ENCODE peak calls at places on chromosome 19, in nine cellular contexts. R, G, W, Y, H, M, J, T and C are unnamed samples.

GRCh38 chr19:38068851-38069250 is 155.2 kb downstream of the DPF1 start:
- DNase-seq in R (no peak), G (no peak), W (no peak), Y (no peak), H (no peak), M (no peak), J (no peak), T (no peak), C (no peak)

GRCh38 chr19:50167314-50167721 is 4.2 kb upstream of the IZUMO2 start:
- DNase-seq in R (no peak), G (peak; percentile 56), W (no peak), Y (no peak), H (peak; percentile 30), M (no peak), J (peak; percentile 70), T (no peak), C (no peak)

GRCh38 chr19:21767065-21767800 is at the start of gene ZNF100:
- DNase-seq in R (peak; percentile 90), G (peak; percentile 96), W (peak; percentile 87), Y (peak; percentile 91), H (peak; percentile 94), M (peak; percentile 97), J (peak; percentile 93), T (peak; percentile 96), C (peak; percentile 38)

GRCh38 chr19:37077929-37078716 is at the start of gene ZNF420:
- DNase-seq in R (peak; percentile 95), G (peak; percentile 98), W (peak; percentile 83), Y (peak; percentile 91), H (peak; percentile 94), M (peak; percentile 98), J (peak; percentile 94), T (peak; percentile 94), C (peak; percentile 91)

GRCh38 chr19:11978492-11979100 is 13.8 kb downstream of the ZNF763 start:
- DNase-seq in R (no peak), G (no peak), W (no peak), Y (no peak), H (no peak), M (no peak), J (no peak), T (no peak), C (no peak)

GRCh38 chr19:21202865-21203494 is 61.1 kb downstream of the ZNF431 start:
- DNase-seq in R (peak; percentile 14), G (no peak), W (no peak), Y (peak; percentile 61), H (no peak), M (no peak), J (peak; percentile 20), T (peak; percentile 72), C (peak; percentile 21)

GRCh38 chr19:29962777-29963176 is 20.7 kb downstream of the URI1 start:
- DNase-seq in R (no peak), G (no peak), W (no peak), Y (no peak), H (no peak), M (no peak), J (no peak), T (no peak), C (no peak)

GRCh38 chr19:11304936-11305335 is 9.0 kb downstream of the TSPAN16 start:
- DNase-seq in R (no peak), G (no peak), W (no peak), Y (no peak), H (no peak), M (no peak), J (no peak), T (no peak), C (no peak)

GRCh38 chr19:5153601-5154128 is 184.8 kb downstream of the KDM4B start:
- DNase-seq in R (no peak), G (no peak), W (no peak), Y (no peak), H (no peak), M (no peak), J (no peak), T (no peak), C (no peak)

GRCh38 chr19:49932731-49933131 is 3.4 kb upstream of the NUP62 start:
- DNase-seq in R (no peak), G (peak; percentile 62), W (no peak), Y (no peak), H (no peak), M (no peak), J (no peak), T (no peak), C (no peak)

GRCh38 chr19:9875796-9876195 is 40.7 kb downstream of the PIN1 start:
- DNase-seq in R (no peak), G (no peak), W (no peak), Y (no peak), H (no peak), M (no peak), J (no peak), T (no peak), C (no peak)

GRCh38 chr19:47310819-47311218 is 1.2 kb downstream of the C5AR1 start:
- DNase-seq in R (peak; percentile 21), G (no peak), W (no peak), Y (peak; percentile 48), H (peak; percentile 54), M (peak; percentile 66), J (peak; percentile 38), T (peak; percentile 97), C (no peak)

GRCh38 chr19:30881281-30881680 is 468.0 kb downstream of the TSHZ3 start:
- DNase-seq in R (no peak), G (no peak), W (no peak), Y (no peak), H (no peak), M (peak; percentile 30), J (no peak), T (no peak), C (no peak)

GRCh38 chr19:38929929-38930775 is at the start of gene SARS2:
- DNase-seq in R (peak; percentile 92), G (peak; percentile 96), W (peak; percentile 78), Y (peak; percentile 99), H (peak; percentile 91), M (peak; percentile 97), J (peak; percentile 94), T (peak; percentile 90), C (peak; percentile 94)

GRCh38 chr19:10808937-10809655 is 26.9 kb downstream of the TMED1 start:
- DNase-seq in R (peak; percentile 21), G (peak; percentile 59), W (no peak), Y (peak; percentile 84), H (peak; percentile 36), M (no peak), J (no peak), T (peak; percentile 53), C (peak; percentile 90)

DNA sequence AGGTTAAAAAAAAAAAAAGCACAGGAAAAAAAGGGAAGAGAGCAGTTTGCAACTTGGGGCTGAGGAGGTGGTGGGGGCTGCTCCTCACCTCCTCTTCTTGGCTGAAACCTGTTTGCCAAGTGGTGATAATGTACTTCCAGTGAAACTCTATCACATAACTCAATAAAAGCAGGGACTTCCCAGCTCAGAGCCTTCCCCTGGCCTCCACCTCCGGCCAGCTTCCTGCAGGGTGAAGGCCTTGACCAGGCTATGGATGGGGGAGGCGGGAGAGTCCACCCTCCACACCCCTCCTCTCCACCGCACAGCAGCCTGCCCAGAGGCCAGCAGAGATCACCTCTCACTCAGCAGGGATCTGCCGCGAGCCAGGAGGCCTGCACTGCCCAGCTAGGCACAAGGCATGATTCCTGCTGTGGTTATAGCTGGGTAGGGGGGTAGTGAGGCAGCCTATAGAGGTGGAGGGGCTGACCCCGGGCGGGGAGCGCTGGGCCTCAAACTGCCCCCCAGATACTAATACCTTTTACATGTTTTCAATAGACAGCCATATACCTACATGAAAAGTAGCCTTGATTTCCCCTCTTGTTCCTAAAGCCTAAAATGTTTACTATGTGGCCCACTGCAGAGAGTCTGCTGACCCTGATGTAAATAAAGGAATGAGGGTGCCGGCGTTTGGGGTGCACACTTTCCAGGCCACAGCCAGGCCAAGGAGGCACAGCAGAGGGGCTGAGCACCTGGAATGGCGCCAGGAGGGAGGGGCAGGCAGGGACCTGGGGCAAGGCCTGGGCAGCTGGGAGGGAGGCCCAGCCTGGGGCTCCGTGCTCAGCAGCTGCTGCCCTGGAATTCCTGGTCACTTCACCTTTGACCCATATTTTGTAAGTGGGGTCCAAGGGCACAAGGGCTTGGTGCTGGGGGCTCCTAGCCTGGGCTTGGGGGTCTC is 10.3 kb downstream of the ZNF787 start:
- DNase-seq in R (peak; percentile 39), G (no peak), W (no peak), Y (peak; percentile 59), H (peak; percentile 73), M (peak; percentile 91), J (peak; percentile 80), T (no peak), C (peak; percentile 99)
- TF ChIP-seq POLR2A in R (no peak), G (no peak), W (no peak), Y (no peak), H (no peak), M (no peak), J (peak; percentile 24), T (no peak), C (peak; percentile 39)

DNA sequence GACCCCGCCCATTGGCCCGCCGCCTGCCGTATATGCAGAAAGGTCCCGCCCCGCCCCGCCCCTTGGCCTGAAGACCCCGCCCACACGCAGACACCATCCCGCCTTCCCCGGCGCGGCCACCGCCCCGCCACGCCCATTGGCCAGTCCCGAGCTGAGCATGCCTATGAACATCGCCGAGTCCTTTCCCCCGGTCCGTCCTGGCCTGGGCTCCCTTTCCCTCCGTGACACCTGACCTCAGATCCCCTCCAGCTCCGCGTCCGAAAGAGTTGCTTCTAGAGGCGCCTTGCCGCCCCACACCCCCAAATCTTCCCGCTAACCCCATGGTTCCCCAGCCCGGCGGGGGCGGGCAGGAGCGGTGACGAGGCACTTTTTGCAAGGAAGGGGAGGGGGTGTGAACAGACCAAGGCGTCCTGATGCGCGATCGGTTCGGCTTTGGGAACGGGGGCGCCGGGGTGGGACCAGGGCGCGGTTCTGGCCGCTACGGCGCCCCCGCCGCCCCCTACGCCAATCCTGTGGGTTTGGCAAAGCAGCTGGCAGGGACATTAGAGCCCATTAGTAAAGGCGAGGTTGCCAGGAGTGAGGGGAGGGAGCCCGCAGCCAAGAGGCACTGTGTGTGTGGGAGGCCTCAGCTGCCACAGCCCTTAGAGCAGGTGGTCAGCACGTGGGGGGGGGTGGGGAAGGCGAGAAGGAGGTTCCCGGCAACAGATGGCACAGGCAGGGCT is 409 bp upstream of the NUMBL start:
- DNase-seq in R (peak; percentile 86), G (peak; percentile 97), W (peak; percentile 98), Y (peak; percentile 97), H (peak; percentile 96), M (peak; percentile 96), J (peak; percentile 95), T (peak; percentile 88), C (peak; percentile 99)
- TF ChIP-seq POLR2A in R (no peak), G (no peak), W (no peak), Y (peak; percentile 60), H (no peak), M (no peak), J (peak; percentile 62), T (no peak), C (peak; percentile 50)

GRCh38 chr19:4066682-4067395 is at the start of gene ZBTB7A:
- DNase-seq in R (peak; percentile 61), G (peak; percentile 96), W (peak; percentile 74), Y (peak; percentile 97), H (peak; percentile 91), M (peak; percentile 95), J (peak; percentile 89), T (peak; percentile 86), C (peak; percentile 96)
- TF ChIP-seq POLR2A in R (no peak), G (peak; percentile 63), W (no peak), Y (no peak), H (no peak), M (peak; percentile 21), J (peak; percentile 38), T (peak; percentile 31), C (peak; percentile 49)

DNA sequence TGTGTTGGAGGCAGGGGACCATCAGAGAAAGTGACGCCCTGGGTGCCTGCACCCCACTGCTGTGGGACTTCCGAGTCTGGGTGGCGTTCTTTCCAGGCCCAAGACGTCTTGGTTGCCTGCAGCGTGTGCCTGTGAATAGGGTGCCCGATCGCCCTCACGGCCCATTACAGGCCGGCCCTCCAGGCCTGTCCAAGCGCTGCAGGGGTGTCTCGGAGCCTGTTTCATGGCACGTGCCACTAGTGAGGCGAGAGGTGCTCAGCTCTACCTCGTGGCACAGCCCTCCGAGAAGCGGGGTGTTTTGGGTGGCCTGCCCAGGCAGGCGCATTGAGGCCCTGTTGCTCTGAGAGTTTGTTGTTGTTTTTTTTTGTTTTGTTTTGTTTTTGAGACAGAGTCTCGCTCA is 30.1 kb downstream of the DOT1L start:
- DNase-seq in R (no peak), G (no peak), W (no peak), Y (no peak), H (no peak), M (no peak), J (no peak), T (no peak), C (no peak)
- TF ChIP-seq POLR2A in R (no peak), G (no peak), W (no peak), Y (no peak), H (no peak), M (no peak), J (no peak), T (no peak), C (no peak)